ENCODE peak calls at places on chromosomes 16 and 17, in ten cellular contexts. N is mucosa of descending colon; X is colonic mucosa; U is BJ; V is fibroblast of lung; W is cardiac fibroblast; S is CD8-positive, alpha-beta T cell; Q is glutamatergic neuron; P is pancreas; C is uterus. M is an unnamed sample.

GRCh38 chr17:54976316-54976715 is 7.8 kb downstream of the STXBP4 start:
- DNase-seq in N (no peak), X (no peak), U (no peak), V (no peak), W (no peak), S (no peak), Q (no peak), P (no peak), C (no peak), M (no peak)

GRCh38 chr17:10357768-10358167 is 15.0 kb downstream of the MYH13 start:
- DNase-seq in N (no peak), X (no peak), U (no peak), V (no peak), W (no peak), S (no peak), Q (peak; percentile 28), P (no peak), C (no peak), M (no peak)

GRCh38 chr17:43713494-43714162 is 45.0 kb downstream of the SOST start:
- DNase-seq in N (no peak), X (peak; percentile 27), U (no peak), V (peak; percentile 34), W (peak; percentile 43), S (no peak), Q (peak; percentile 36), P (peak; percentile 74), C (no peak), M (peak; percentile 31)

GRCh38 chr17:30153463-30153862 is 36.8 kb downstream of the NSRP1 start:
- DNase-seq in N (no peak), X (no peak), U (no peak), V (no peak), W (no peak), S (no peak), Q (no peak), P (no peak), C (no peak), M (no peak)

GRCh38 chr17:5020502-5021023 is 14.7 kb downstream of the SLC52A1 start:
- DNase-seq in N (no peak), X (no peak), U (no peak), V (no peak), W (no peak), S (no peak), Q (no peak), P (no peak), C (no peak), M (no peak)

GRCh38 chr16:73092236-73092781 is 44.4 kb upstream of the ZFHX3 start:
- DNase-seq in N (no peak), X (no peak), U (no peak), V (no peak), W (no peak), S (no peak), Q (no peak), P (no peak), C (no peak), M (peak; percentile 35)

GRCh38 chr17:4642286-4642685 is 808 bp upstream of the ALOX15 start:
- DNase-seq in N (no peak), X (no peak), U (no peak), V (no peak), W (no peak), S (no peak), Q (no peak), P (no peak), C (no peak), M (no peak)

GRCh38 chr17:68322630-68323029 is 31.3 kb downstream of the ARSG start:
- DNase-seq in N (no peak), X (no peak), U (no peak), V (no peak), W (no peak), S (no peak), Q (no peak), P (no peak), C (no peak), M (no peak)

GRCh38 chr16:81521141-81521626 is 76.6 kb downstream of the CMIP start:
- DNase-seq in N (peak; percentile 83), X (no peak), U (no peak), V (no peak), W (no peak), S (peak; percentile 77), Q (peak; percentile 67), P (peak; percentile 35), C (no peak), M (no peak)

GRCh38 chr16:54140057-54140787 is 146.4 kb downstream of the IRX3 start:
- DNase-seq in N (no peak), X (no peak), U (no peak), V (no peak), W (peak; percentile 10), S (no peak), Q (no peak), P (no peak), C (no peak), M (no peak)

GRCh38 chr16:84292032-84292431 is 2.6 kb upstream of the WFDC1 start:
- DNase-seq in N (no peak), X (no peak), U (no peak), V (peak; percentile 25), W (no peak), S (no peak), Q (no peak), P (no peak), C (no peak), M (no peak)

GRCh38 chr17:3796110-3796821 is 4.7 kb downstream of the ITGAE start:
- DNase-seq in N (peak; percentile 80), X (no peak), U (no peak), V (peak; percentile 40), W (no peak), S (peak; percentile 76), Q (no peak), P (no peak), C (no peak), M (no peak)

GRCh38 chr16:628321-629061 is 2.3 kb upstream of the WFIKKN1 start:
- DNase-seq in N (no peak), X (no peak), U (no peak), V (no peak), W (no peak), S (no peak), Q (no peak), P (no peak), C (no peak), M (no peak)

GRCh38 chr17:40596261-40596919 is 31.1 kb upstream of the CCR7 start:
- DNase-seq in N (no peak), X (no peak), U (no peak), V (no peak), W (peak; percentile 55), S (no peak), Q (no peak), P (no peak), C (no peak), M (no peak)

DNA sequence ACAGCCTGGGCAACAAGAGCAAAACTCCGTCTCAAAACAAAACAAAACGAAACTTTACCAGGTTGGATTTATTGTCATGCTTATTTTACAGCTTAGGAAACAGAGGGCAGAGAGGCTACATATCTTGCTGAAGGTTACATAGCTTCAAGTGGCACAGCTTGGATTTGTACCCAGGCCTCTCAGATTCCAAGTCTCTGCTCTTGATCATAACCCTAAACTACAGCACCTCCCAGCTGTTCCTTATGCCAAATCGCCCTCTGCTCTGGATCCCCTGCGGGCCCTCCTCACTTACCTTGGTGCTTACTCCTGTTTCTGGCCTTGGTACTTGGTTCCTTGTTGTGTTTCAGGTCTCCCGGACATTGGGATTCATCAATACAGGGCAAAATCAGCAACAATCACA is 11.7 kb upstream of the CUEDC1 start:
- DNase-seq in N (no peak), X (no peak), U (no peak), V (no peak), W (no peak), S (no peak), Q (no peak), P (no peak), C (no peak), M (no peak)
- TF ChIP-seq CTCF in N (no peak), X (no peak), U (no peak), V (no peak), W (no peak), S (no peak), Q (no peak), P (no peak), C (no peak), M (no peak)

DNA sequence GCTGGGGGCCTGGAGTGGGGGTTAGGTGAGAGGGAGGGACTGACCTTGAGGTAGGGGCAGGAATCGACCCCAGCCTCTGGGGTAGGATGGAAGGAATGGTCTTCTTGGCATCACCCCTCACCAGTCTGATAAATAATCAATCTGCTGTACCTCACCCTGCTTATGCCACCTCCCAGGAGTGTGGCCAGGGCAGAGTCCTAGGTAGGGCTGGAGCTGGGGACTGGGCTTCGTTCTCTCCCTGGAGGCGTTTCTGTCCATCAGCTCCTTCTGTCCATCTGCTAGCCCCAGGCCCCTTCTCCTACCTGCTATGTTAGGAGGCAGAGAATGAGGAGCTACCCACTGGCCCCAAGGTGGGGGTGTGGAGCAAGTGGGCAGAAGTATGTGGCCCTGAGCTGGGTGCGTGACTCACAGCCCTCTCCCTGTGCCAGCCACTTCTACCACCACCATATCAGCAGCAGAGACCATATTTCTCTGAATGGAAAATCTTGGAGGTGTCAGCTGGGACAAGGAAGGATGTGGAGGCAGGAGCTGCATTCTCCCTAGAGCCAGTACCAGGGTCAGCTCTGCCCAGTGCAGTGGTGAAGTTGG is 12.7 kb downstream of the SEZ6 start:
- DNase-seq in N (peak; percentile 8), X (no peak), U (no peak), V (no peak), W (no peak), S (no peak), Q (no peak), P (no peak), C (no peak), M (no peak)
- TF ChIP-seq CTCF in N (no peak), X (no peak), U (no peak), V (no peak), W (no peak), S (no peak), Q (no peak), P (no peak), C (no peak), M (no peak)

GRCh38 chr16:17258848-17259713 is 211.7 kb downstream of the XYLT1 start:
- DNase-seq in N (peak; percentile 57), X (no peak), U (no peak), V (no peak), W (no peak), S (no peak), Q (no peak), P (no peak), C (no peak), M (no peak)
- TF ChIP-seq CTCF in N (no peak), X (no peak), U (no peak), V (no peak), W (no peak), S (no peak), Q (no peak), P (no peak), C (no peak), M (no peak)

DNA sequence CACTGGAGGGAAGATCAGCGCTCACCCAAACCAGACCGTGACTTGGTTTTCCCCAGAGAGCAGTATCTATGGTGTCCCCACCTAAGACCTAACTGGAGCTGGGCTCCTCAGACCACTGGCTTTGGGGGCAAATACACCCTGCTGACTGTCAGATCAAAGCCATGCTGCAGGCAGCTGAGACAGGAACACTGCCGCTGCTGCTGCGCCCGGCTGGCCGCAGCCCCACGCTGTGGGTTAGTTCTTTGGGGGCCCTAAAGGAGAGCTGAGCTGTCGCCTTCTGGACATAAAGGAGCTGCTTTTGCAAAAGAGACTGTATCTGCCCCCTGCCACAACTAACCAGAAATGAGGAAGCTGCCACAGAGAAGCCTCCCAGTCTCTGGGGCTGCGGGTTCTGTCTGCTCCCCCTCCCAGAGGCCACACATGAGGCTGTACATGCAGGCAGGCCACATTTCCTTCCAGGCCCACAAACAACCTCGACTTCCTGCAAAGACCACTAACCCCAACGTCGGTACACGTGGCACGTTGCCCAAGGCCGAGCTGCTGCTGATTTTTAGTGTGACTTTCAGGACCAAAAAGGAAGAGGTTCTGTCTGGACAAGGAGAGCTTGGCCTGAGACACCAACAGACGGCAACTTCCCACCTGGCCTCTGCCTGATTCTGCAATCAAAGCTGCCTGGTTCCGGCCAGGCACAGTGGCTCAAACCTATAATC is 18.2 kb upstream of the ABR start:
- DNase-seq in N (peak; percentile 91), X (peak; percentile 71), U (no peak), V (peak; percentile 21), W (no peak), S (peak; percentile 67), Q (no peak), P (peak; percentile 70), C (peak; percentile 59), M (no peak)
- TF ChIP-seq CTCF in N (no peak), X (no peak), U (no peak), V (no peak), W (no peak), S (no peak), Q (no peak), P (no peak), C (no peak), M (no peak)